ENCODE peak calls at places on chromosomes 11 and 22, in eight cellular contexts. K, D, B, M, L, W, Q and V are unnamed samples.

GRCh38 chr11:34354782-34355181 is 3.0 kb downstream of the ABTB2 start:
- DNase-seq in L (no peak), D (no peak), M (peak), K (no peak), Q (no peak), W (no peak), B (peak), V (no peak)

GRCh38 chr11:61266602-61267001 is 25.6 kb downstream of the PGA5 start:
- DNase-seq in W (no peak), D (no peak), B (no peak), Q (no peak), M (peak), K (no peak), L (no peak), V (no peak)

GRCh38 chr11:2482745-2483144 is 37.9 kb downstream of the KCNQ1 start:
- DNase-seq in Q (no peak), B (no peak), L (no peak), W (no peak), D (no peak), K (no peak), M (no peak), V (no peak)

GRCh38 chr11:14067686-14068085 is 105.2 kb downstream of the SPON1 start:
- DNase-seq in M (no peak), W (no peak), Q (no peak), D (no peak), L (no peak), K (no peak), B (no peak), V (no peak)

GRCh38 chr11:62850911-62851806 is 11.8 kb upstream of the WDR74 start:
- DNase-seq in Q (no peak), M (no peak), B (no peak), W (no peak), D (no peak), K (peak), L (no peak), V (no peak)

GRCh38 chr22:32562916-32563315 is 88.3 kb downstream of the FBXO7 start:
- DNase-seq in B (no peak), D (no peak), L (no peak), M (peak), W (no peak), K (no peak), Q (no peak), V (no peak)

GRCh38 chr22:23098718-23099524 is 28.6 kb downstream of the GNAZ start:
- DNase-seq in D (no peak), B (no peak), K (no peak), Q (no peak), W (peak), M (no peak), L (no peak), V (peak)

GRCh38 chr11:16982256-16982671 is 31.9 kb downstream of the PLEKHA7 start:
- DNase-seq in K (no peak), D (no peak), W (no peak), M (no peak), B (no peak), Q (no peak), L (no peak), V (peak)

GRCh38 chr11:119254239-119254638 is 48.1 kb downstream of the CBL start:
- DNase-seq in W (no peak), K (no peak), B (no peak), D (no peak), M (no peak), L (no peak), Q (no peak), V (no peak)

GRCh38 chr22:32951081-32951806 is 106.9 kb downstream of the SYN3 start:
- DNase-seq in B (no peak), Q (no peak), L (no peak), D (no peak), M (no peak), K (no peak), W (no peak), V (no peak)

GRCh38 chr11:74019860-74020259 is 11.0 kb upstream of the UCP3 start:
- DNase-seq in K (no peak), D (no peak), L (no peak), Q (no peak), M (peak), W (no peak), B (no peak), V (no peak)

GRCh38 chr22:45225732-45226560 is 14.7 kb downstream of the KIAA0930 start:
- DNase-seq in K (no peak), L (no peak), Q (no peak), W (no peak), B (peak), D (no peak), M (peak), V (no peak)

GRCh38 chr11:61532136-61533038 is 23.8 kb downstream of the LRRC10B start:
- DNase-seq in K (peak), Q (no peak), D (no peak), W (no peak), B (no peak), L (no peak), M (peak), V (no peak)

GRCh38 chr22:25419247-25420113 is 145.0 kb upstream of the GRK3 start:
- DNase-seq in L (no peak), Q (no peak), K (peak), D (no peak), M (peak), W (no peak), B (peak), V (no peak)

GRCh38 chr11:106552694-106553203 is 465.5 kb downstream of the GUCY1A2 start:
- DNase-seq in W (no peak), M (no peak), K (no peak), B (no peak), Q (no peak), D (no peak), L (no peak), V (no peak)

DNA sequence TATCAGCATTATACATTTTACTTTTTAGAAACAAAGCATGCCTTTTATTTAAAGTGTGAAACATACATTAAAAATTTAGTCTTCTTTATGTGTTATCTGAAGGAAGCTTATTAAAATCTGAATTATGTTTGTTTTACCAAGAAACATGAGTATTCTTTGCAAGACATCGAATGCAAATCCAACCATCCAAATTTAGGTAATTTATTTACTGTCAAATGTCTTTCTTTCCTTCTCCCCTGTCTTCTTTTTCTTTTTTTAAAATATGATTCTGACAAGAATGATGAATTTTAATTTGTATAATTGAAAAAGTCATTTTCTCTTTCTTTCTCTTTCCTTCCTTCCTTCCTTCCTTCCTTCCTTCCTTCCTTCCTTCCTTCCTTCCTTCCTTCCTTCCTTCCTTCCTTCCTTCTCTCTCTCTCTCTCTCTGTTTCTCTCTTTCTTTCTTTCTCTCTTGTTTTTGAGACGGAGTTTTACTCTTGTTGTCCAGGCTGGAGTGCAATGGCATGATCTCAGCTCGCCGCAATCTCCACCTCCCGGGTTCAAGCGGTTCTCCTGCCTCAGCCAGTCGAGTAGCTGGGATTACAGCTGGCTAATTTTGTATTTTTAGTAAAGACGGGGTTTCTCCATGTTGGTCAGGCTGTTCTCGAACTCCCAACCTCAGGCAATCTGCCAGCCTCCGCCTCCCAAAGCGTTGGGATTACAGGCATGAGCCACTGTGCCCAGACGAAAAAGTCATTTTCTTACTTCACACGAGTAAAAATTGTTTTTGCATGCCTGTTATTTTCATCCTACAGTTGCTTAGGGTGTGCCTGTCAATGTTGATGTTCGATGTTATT is 157.5 kb downstream of the TMEM135 start:
- DNase-seq in M (no peak), B (no peak), K (no peak), D (no peak), L (no peak), W (no peak), Q (no peak), V (no peak)
- H3K27ac ChIP-seq in M (no peak), B (no peak), K (no peak), D (no peak), L (no peak), W (no peak), Q (no peak), V (no peak)

DNA sequence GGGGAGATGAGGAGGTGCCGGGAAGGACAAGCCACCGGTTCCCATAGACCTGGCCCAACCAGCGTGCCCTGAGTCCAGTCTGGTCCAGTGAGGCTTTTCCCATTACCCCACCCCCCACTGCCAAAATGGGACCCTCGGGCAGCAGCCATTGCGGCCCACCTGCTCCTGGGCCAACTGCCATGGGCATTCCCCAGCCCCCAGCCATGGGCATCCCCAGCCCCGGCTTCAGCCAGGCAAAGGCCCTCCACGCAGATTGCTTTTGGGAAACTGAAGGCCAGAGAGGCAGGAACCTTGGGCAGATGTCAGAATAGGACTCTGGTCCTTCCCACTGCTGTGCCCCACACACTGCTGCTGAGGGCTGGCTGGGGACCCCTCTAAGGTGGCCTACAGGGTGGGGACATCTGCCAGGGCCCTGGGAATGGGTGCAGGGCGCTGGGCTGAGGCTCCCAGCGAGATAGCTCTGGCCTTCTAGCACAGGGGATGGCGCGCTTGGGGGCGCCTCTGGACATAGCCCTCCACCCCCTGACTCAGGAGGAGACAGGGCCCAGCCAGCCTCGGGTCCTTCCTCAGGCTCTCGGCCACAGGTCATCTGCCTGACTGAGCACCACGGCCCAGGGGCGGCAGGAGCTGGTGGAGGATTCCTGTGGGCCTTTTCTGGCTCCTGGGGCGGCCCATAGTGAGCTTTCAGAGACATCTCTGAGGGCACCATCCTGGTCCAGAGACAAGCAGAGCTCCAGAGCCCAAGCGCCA is 4.9 kb downstream of the PIM3 start:
- DNase-seq in L (peak), B (no peak), M (no peak), K (no peak), D (no peak), W (peak), Q (no peak), V (no peak)
- H3K27ac ChIP-seq in L (peak), B (no peak), M (no peak), K (no peak), D (peak), W (peak), Q (no peak), V (peak)

DNA sequence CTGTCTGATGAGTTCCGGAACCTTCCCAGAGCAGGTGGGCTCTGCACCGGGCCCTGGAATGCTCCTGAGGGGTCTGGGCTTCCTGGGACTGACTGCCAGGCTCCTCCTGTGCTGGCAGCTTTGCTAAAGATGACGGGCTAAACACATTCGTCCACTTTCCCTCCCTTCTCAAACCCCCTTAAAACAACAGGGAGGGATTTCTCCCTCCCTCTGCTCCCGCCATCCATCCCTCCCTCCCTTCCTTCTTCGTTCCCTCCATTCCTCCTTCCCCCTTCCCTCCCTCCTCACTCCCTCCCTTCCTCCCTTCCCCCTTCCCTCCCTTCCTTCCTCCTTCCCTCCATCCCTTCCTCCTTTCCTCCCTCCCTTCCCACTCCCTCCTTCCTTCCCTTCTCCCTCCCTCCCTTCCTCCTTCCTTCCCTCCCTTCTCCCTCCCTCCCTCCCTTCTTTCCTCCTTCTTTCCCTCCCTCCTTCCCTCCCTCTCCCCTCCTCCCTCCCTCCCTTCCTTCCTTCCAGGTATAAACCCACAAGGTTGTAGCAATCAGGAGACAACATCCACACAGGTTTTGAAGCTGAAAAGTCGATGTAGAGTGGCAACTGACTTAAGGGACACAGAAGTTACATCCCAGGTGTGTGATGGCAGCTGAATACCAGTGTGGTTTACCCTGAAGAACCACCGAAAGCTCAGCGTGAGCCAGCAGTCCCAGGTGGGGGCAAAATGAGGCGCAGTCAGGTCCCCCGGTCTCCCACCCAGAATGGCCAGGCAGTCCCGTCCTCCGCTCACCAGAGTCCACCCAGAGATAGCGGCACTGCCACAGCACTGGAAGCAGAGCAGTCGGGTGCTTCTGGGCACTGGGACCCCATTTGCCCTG is 18.7 kb upstream of the MGAT3 start:
- DNase-seq in L (peak), M (no peak), Q (no peak), W (no peak), B (no peak), D (no peak), K (peak), V (no peak)
- H3K27ac ChIP-seq in L (no peak), M (no peak), Q (no peak), W (no peak), B (no peak), D (no peak), K (peak), V (peak)

GRCh38 chr22:35775339-35775738 is 57.7 kb downstream of the APOL5 start:
- DNase-seq in B (no peak), D (no peak), M (no peak), Q (no peak), K (no peak), L (no peak), W (no peak), V (no peak)

GRCh38 chr22:35781898-35782297 is 64.2 kb downstream of the APOL5 start:
- DNase-seq in Q (no peak), W (no peak), B (no peak), K (no peak), M (no peak), L (no peak), D (no peak), V (no peak)

GRCh38 chr22:35782504-35782903 is 64.8 kb downstream of the APOL5 start:
- DNase-seq in M (peak), Q (no peak), K (no peak), B (no peak), L (no peak), W (no peak), D (no peak), V (no peak)

GRCh38 chr22:35777335-35777975 is 59.8 kb downstream of the APOL5 start:
- DNase-seq in M (peak), D (no peak), K (no peak), Q (peak), B (peak), L (no peak), W (no peak), V (no peak)
- H3K27ac ChIP-seq in M (peak), D (no peak), K (no peak), Q (peak), B (peak), L (no peak), W (no peak), V (no peak)

GRCh38 chr11:132055296-132055695 is 684.9 kb downstream of the NTM start:
- DNase-seq in Q (no peak), K (no peak), W (no peak), M (no peak), L (no peak), B (no peak), D (no peak), V (no peak)
- H3K27ac ChIP-seq in Q (peak), K (no peak), W (no peak), M (peak), L (no peak), B (peak), D (no peak), V (no peak)

GRCh38 chr11:65978391-65979238 is 17.1 kb downstream of the SART1 start:
- DNase-seq in L (no peak), M (no peak), D (no peak), W (no peak), K (no peak), Q (no peak), B (no peak), V (no peak)

GRCh38 chr11:65975771-65976170 is 14.2 kb downstream of the SART1 start:
- DNase-seq in Q (no peak), L (peak), W (no peak), D (no peak), M (no peak), B (no peak), K (no peak), V (no peak)

GRCh38 chr11:65979261-65979759 is 17.8 kb downstream of the SART1 start:
- DNase-seq in D (no peak), L (no peak), Q (no peak), W (no peak), B (no peak), K (no peak), M (no peak), V (no peak)

GRCh38 chr11:65976216-65977176 is 15.0 kb downstream of the SART1 start:
- DNase-seq in K (no peak), Q (no peak), D (no peak), W (no peak), M (no peak), B (no peak), L (peak), V (no peak)

GRCh38 chr11:65977621-65978390 is 16.3 kb downstream of the SART1 start:
- DNase-seq in Q (no peak), D (no peak), M (no peak), W (no peak), B (no peak), L (peak), K (no peak), V (no peak)
- H3K27ac ChIP-seq in Q (no peak), D (no peak), M (no peak), W (no peak), B (no peak), L (no peak), K (no peak), V (no peak)

DNA sequence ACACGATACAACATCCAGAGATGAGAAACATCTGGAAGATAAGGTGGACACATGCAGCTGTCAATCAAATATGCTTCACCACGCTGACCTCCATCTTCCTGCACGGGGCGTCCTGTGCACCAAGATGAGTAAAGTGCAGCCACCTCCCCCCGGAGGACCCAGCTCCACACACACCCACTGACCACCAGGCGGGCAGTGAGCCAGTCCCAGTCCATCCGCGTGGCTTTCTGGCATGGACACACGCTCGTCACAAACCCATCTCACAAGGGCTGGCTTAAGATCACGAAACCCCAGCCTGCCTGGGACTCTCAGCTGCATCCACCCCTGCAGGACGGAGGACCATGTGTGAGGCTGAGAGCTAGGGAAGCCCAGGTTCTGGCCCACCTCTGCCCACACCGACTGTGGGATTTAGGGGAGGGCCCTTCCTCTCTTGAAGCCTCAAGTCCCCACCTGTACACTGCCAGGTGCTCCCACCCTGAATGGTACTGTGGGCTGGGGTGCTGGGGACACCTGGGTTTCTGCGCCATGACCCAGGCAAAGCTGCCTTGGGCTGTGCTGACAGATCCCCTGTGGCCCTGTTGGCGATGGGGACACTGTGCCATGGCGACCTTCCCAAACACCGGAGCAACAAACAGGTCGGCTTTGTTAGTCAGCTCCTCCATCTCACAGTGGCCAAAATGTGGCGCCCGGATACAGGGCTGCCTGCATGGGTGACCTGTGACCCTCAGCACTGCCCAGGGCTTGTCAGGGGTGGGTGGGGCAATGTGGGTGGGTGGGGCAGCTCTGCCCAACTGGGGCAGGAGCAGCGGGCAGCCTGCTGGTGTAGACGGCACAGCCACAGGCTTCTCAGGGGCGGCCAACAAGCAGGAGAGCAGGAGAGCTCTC is 629.0 kb downstream of the TBC1D22A start:
- DNase-seq in B (no peak), W (peak), K (no peak), Q (no peak), D (no peak), L (no peak), M (no peak), V (no peak)
- H3K27ac ChIP-seq in B (no peak), W (no peak), K (no peak), Q (no peak), D (no peak), L (no peak), M (no peak), V (no peak)

GRCh38 chr11:12882670-12883069 is 126.4 kb upstream of the RASSF10 start:
- DNase-seq in B (no peak), W (no peak), M (no peak), L (no peak), D (no peak), K (no peak), Q (no peak), V (no peak)

GRCh38 chr11:12885717-12886226 is 123.3 kb upstream of the RASSF10 start:
- DNase-seq in Q (no peak), K (no peak), D (no peak), M (no peak), W (no peak), B (no peak), L (no peak), V (no peak)

GRCh38 chr11:12888525-12889158 is 120.5 kb upstream of the RASSF10 start:
- DNase-seq in W (peak), M (peak), B (peak), Q (peak), K (peak), D (peak), L (peak), V (peak)

GRCh38 chr11:12886508-12886907 is 122.6 kb upstream of the RASSF10 start:
- DNase-seq in D (no peak), W (no peak), L (no peak), Q (no peak), M (no peak), K (no peak), B (no peak), V (no peak)

DNA sequence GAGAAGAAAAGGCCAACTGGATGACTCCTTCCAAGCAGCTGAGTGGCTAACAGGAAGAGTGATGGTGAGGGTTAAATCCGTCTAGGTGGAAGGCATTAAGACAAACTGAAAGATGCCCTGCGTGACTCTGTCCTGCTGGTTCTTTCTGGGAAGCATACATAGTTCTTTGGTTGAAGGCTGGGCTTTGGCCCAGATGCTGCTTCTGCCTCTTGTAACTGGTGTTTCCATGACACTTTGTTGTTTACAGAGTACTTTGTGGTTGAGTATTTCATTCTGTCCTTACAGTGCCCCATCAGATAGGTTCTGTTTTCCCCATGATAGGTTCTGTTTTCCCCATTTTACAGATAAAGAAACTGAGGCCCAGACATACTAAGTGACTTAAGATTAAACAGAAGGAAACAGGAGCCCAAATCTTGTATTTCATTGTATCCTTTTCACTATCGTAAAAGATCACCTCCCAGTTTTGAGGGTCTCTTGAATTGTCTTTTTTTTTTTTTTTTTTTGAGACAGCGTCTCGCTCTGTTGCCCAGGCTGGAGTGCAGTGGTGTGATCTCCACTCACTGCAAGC is 124.3 kb upstream of the RASSF10 start:
- DNase-seq in Q (no peak), W (no peak), D (no peak), K (no peak), L (no peak), B (peak), M (peak), V (no peak)
- H3K27ac ChIP-seq in Q (no peak), W (no peak), D (no peak), K (no peak), L (no peak), B (peak), M (peak), V (no peak)